ENCODE peak calls at places on chromosomes 12 and 14, in four cellular contexts. V is iPS-NIHi11, X is HT1080, T is AG04450. B is an unnamed sample.

GRCh38 chr12:130872179-130873096 is 572 bp downstream of the RAN start:
- DNase-seq in V (peak), X (no peak), T (no peak), B (no peak)

GRCh38 chr12:113246478-113247122 is 25.3 kb downstream of the TPCN1 start:
- DNase-seq in V (peak), X (no peak), T (no peak), B (no peak)

GRCh38 chr12:108305520-108305919 is 33.6 kb downstream of the CMKLR1 start:
- DNase-seq in V (no peak), X (peak), T (peak), B (no peak)

GRCh38 chr14:88079624-88080023 is 74.7 kb downstream of the GPR65 start:
- DNase-seq in V (no peak), X (no peak), T (no peak), B (no peak)

GRCh38 chr14:59131926-59132763 is 56.3 kb upstream of the DAAM1 start:
- DNase-seq in V (no peak), X (no peak), T (no peak), B (no peak)

GRCh38 chr12:131872154-131873046 is 22.0 kb upstream of the ULK1 start:
- DNase-seq in V (peak), X (peak), T (no peak), B (no peak)

GRCh38 chr14:99654235-99655000 is 9.5 kb downstream of the HHIPL1 start:
- DNase-seq in V (no peak), X (peak), T (peak), B (no peak)

GRCh38 chr12:120438495-120439198 is 734 bp downstream of the COX6A1 start:
- DNase-seq in V (no peak), X (no peak), T (no peak), B (no peak)

GRCh38 chr12:123063535-123063934 is 83.1 kb downstream of the ARL6IP4 start:
- DNase-seq in V (peak), X (no peak), T (no peak), B (no peak)

GRCh38 chr14:103542545-103543088 is 13.6 kb downstream of the TRMT61A start:
- DNase-seq in V (peak), X (no peak), T (no peak), B (peak)

GRCh38 chr14:96167224-96168148 is 37.2 kb upstream of the BDKRB2 start:
- DNase-seq in V (no peak), X (peak), T (peak), B (no peak)

GRCh38 chr14:91367173-91368171 is 50.1 kb downstream of the CCDC88C start:
- DNase-seq in V (no peak), X (peak), T (no peak), B (no peak)

GRCh38 chr14:36096090-36096489 is 80.4 kb downstream of the PTCSC3 start:
- DNase-seq in V (no peak), X (no peak), T (no peak), B (no peak)

B was measured in caudate nucleus.